ENCODE peak calls at places on chromosome 20, in seven cellular contexts. F is M059J; Z is mucosa of gallbladder; D is choroid plexus epithelial cell; O is activated CD8-positive, alpha-beta memory T cell treated with anti-CD3 and anti-CD28 coated beads for 1 hour; H is H7; N is stimulated activated CD8-positive, alpha-beta memory T cell treated with anti-CD3 and anti-CD28 coated beads, Interleukin-15, amount 100 ng/mL, for 24 hours. M is an unnamed sample.

GRCh38 chr20:555933-556332 is 12.3 kb upstream of the CSNK2A1 start:
- DNase-seq in O (no peak), Z (peak; percentile 54), F (peak; percentile 39), D (peak; percentile 59), N (no peak), H (no peak), M (no peak)

GRCh38 chr20:53298900-53299299 is 294.7 kb downstream of the ZNF217 start:
- DNase-seq in H (no peak), Z (no peak), D (no peak), N (no peak), O (no peak), F (no peak), M (no peak)

GRCh38 chr20:51583073-51583472 is 40.6 kb upstream of the NFATC2 start:
- DNase-seq in D (no peak), H (no peak), O (no peak), Z (no peak), N (no peak), F (no peak), M (no peak)

GRCh38 chr20:62258499-62259293 is 20.4 kb downstream of the OSBPL2 start:
- DNase-seq in H (no peak), O (no peak), Z (no peak), F (peak; percentile 81), D (peak; percentile 74), N (no peak), M (no peak)

GRCh38 chr20:59164681-59165388 is 1.2 kb downstream of the ZNF831 start:
- DNase-seq in H (no peak), D (no peak), Z (no peak), F (no peak), N (no peak), O (no peak), M (no peak)

GRCh38 chr20:51449498-51450220 is 92.9 kb downstream of the NFATC2 start:
- DNase-seq in O (no peak), N (no peak), Z (no peak), D (no peak), F (no peak), H (no peak), M (no peak)

GRCh38 chr20:36490191-36490590 is 51.1 kb upstream of the MYL9 start:
- DNase-seq in F (no peak), N (no peak), H (no peak), Z (no peak), D (no peak), O (no peak), M (no peak)

GRCh38 chr20:39066464-39066863 is 104.3 kb downstream of the DHX35 start:
- DNase-seq in N (no peak), Z (no peak), O (no peak), H (peak; percentile 90), F (no peak), D (no peak), M (no peak)

GRCh38 chr20:64109831-64110391 is 2.5 kb upstream of the NPBWR2 start:
- DNase-seq in O (no peak), Z (no peak), F (no peak), H (no peak), D (no peak), N (no peak), M (no peak)

GRCh38 chr20:62795023-62795761 is 1.1 kb upstream of the MRGBP start:
- DNase-seq in O (peak; percentile 49), N (peak; percentile 46), Z (no peak), F (peak; percentile 74), D (peak; percentile 59), H (peak; percentile 89), M (peak; percentile 92)

GRCh38 chr20:62900692-62901584 is 25.4 kb downstream of the DIDO1 start:
- DNase-seq in O (no peak), N (no peak), D (no peak), F (peak; percentile 45), Z (peak; percentile 47), H (peak; percentile 74), M (peak; percentile 63)

GRCh38 chr20:38674178-38675133 is 49.8 kb upstream of the SLC32A1 start:
- DNase-seq in O (peak; percentile 45), D (peak; percentile 62), F (no peak), Z (peak; percentile 21), H (peak; percentile 98), N (peak; percentile 43), M (no peak)

GRCh38 chr20:34579936-34580587 is 21.5 kb downstream of the MAP1LC3A start:
- DNase-seq in Z (no peak), H (no peak), N (no peak), O (no peak), D (no peak), F (peak; percentile 47), M (no peak)

GRCh38 chr20:9139106-9139808 is 70.4 kb downstream of the PLCB4 start:
- DNase-seq in N (no peak), H (no peak), O (no peak), Z (no peak), F (peak; percentile 26), D (no peak), M (no peak)

GRCh38 chr20:63536997-63537524 is at the start of gene PTK6:
- DNase-seq in H (no peak), Z (peak; percentile 62), N (no peak), D (no peak), F (no peak), O (no peak), M (no peak)

GRCh38 chr20:50731055-50731929 is at the start of gene PARD6B:
- DNase-seq in N (peak; percentile 99), Z (peak; percentile 97), D (peak; percentile 97), F (peak; percentile 99), H (peak; percentile 99), O (peak; percentile 99), M (peak; percentile 100)

GRCh38 chr20:52191132-52191435 is 495 bp downstream of the ZFP64 start:
- DNase-seq in N (no peak), O (no peak), Z (no peak), D (peak; percentile 23), F (peak; percentile 60), H (no peak), M (peak; percentile 16)

GRCh38 chr20:50589548-50590347 is 79.6 kb downstream of the PTPN1 start:
- DNase-seq in N (no peak), H (no peak), D (no peak), F (no peak), O (no peak), Z (no peak), M (no peak)

GRCh38 chr20:25242231-25242630 is 5.7 kb upstream of the PYGB start:
- DNase-seq in F (no peak), Z (no peak), O (no peak), N (no peak), D (no peak), H (peak; percentile 16), M (no peak)

GRCh38 chr20:34112600-34113061 is 588 bp upstream of the EIF2S2 start:
- DNase-seq in H (peak; percentile 43), N (no peak), O (no peak), F (peak; percentile 50), Z (no peak), D (peak; percentile 66), M (peak; percentile 48)

M was measured in HuH-7.5.